ENCODE peak calls at places on chromosomes 4 and X, in eight cellular contexts. M is activated T-cell treated with anti-CD3 and anti-CD28 coated beads for 1 hour; G is NCI-H69; X is endothelial cell; H is activated naive CD8-positive, alpha-beta T cell treated with anti-CD3 and anti-CD28 coated beads, Interleukin-2, amount 10 ng/mL, durations not matched to agents 7 days and 5 days; E is iPS-NIHi11; Y is COR-L47; U is T-cell. J is an unnamed sample.

GRCh38 chr4:68180858-68181531 is 51.3 kb upstream of the TMPRSS11F start:
- DNase-seq in M (no peak), G (no peak), X (no peak), H (no peak), E (no peak), Y (no peak), U (no peak), J (no peak)

GRCh38 chr4:2935762-2936743 is 27.2 kb downstream of the NOP14 start:
- DNase-seq in M (no peak), G (no peak), X (no peak), H (peak), E (no peak), Y (no peak), U (peak), J (peak)

GRCh38 chr4:1752284-1753041 is 31.1 kb downstream of the TACC3 start:
- DNase-seq in M (no peak), G (peak), X (no peak), H (peak), E (no peak), Y (no peak), U (no peak), J (peak)

GRCh38 chr4:5019796-5020195 is 538 bp upstream of the CYTL1 start:
- DNase-seq in M (no peak), G (no peak), X (no peak), H (no peak), E (no peak), Y (no peak), U (no peak), J (no peak)

GRCh38 chrX:129728061-129728460 is 10.7 kb upstream of the XPNPEP2 start:
- DNase-seq in M (no peak), G (no peak), X (no peak), H (no peak), E (no peak), Y (no peak), U (no peak), J (no peak)

GRCh38 chr4:176064539-176064938 is 1.1 kb upstream of the WDR17 start:
- DNase-seq in M (no peak), G (no peak), X (no peak), H (no peak), E (no peak), Y (no peak), U (no peak), J (no peak)

GRCh38 chr4:138910201-138910913 is 105.2 kb upstream of the NOCT start:
- DNase-seq in M (no peak), G (peak), X (no peak), H (no peak), E (no peak), Y (peak), U (no peak), J (no peak)

GRCh38 chr4:123819362-123820035 is 422.9 kb downstream of the SPRY1 start:
- DNase-seq in M (no peak), G (no peak), X (no peak), H (no peak), E (no peak), Y (no peak), U (no peak), J (no peak)

GRCh38 chrX:77436682-77437081 is 10.5 kb upstream of the FGF16 start:
- DNase-seq in M (no peak), G (no peak), X (no peak), H (no peak), E (no peak), Y (no peak), U (no peak), J (no peak)

GRCh38 chr4:10403633-10404445 is 53.4 kb downstream of the ZNF518B start:
- DNase-seq in M (no peak), G (peak), X (peak), H (no peak), E (peak), Y (peak), U (no peak), J (peak)

GRCh38 chr4:44671636-44672035 is 6.6 kb upstream of the GUF1 start:
- DNase-seq in M (no peak), G (peak), X (no peak), H (no peak), E (no peak), Y (no peak), U (no peak), J (no peak)

GRCh38 chr4:158347596-158347995 is 137.3 kb downstream of the TMEM144 start:
- DNase-seq in M (no peak), G (no peak), X (no peak), H (no peak), E (no peak), Y (no peak), U (no peak), J (no peak)

GRCh38 chr4:5424211-5424610 is 284.1 kb downstream of the EVC2 start:
- DNase-seq in M (no peak), G (no peak), X (no peak), H (no peak), E (no peak), Y (no peak), U (no peak), J (no peak)

GRCh38 chr4:23835814-23836478 is 53.9 kb downstream of the PPARGC1A start:
- DNase-seq in M (no peak), G (peak), X (no peak), H (no peak), E (no peak), Y (peak), U (no peak), J (no peak)

GRCh38 chrX:143536176-143536575 is 18.9 kb upstream of the SPANXN3 start:
- DNase-seq in M (no peak), G (peak), X (no peak), H (no peak), E (no peak), Y (peak), U (no peak), J (no peak)

GRCh38 chrX:31213941-31214340 is 142.1 kb upstream of the FTHL17 start:
- DNase-seq in M (no peak), G (peak), X (peak), H (no peak), E (peak), Y (no peak), U (no peak), J (no peak)

GRCh38 chr4:110735691-110736090 is 112.8 kb upstream of the PITX2 start:
- DNase-seq in M (no peak), G (peak), X (no peak), H (no peak), E (no peak), Y (no peak), U (no peak), J (no peak)

GRCh38 chr4:66575024-66575696 is 904.9 kb upstream of the EPHA5 start:
- DNase-seq in M (no peak), G (peak), X (no peak), H (no peak), E (no peak), Y (no peak), U (no peak), J (no peak)

GRCh38 chr4:3241905-3242304 is 7.1 kb upstream of the MSANTD1 start:
- DNase-seq in M (no peak), G (no peak), X (no peak), H (no peak), E (no peak), Y (no peak), U (no peak), J (no peak)

GRCh38 chr4:52015366-52015765 is 4.8 kb downstream of the LRRC66 start:
- DNase-seq in M (no peak), G (peak), X (no peak), H (no peak), E (peak), Y (no peak), U (no peak), J (no peak)

GRCh38 chrX:31130457-31131215 is 58.8 kb upstream of the FTHL17 start:
- DNase-seq in M (no peak), G (no peak), X (no peak), H (no peak), E (no peak), Y (no peak), U (no peak), J (no peak)

GRCh38 chr4:85964298-85964697 is 395.6 kb downstream of the MAPK10 start:
- DNase-seq in M (no peak), G (peak), X (no peak), H (no peak), E (peak), Y (peak), U (no peak), J (no peak)

GRCh38 chr4:88443486-88443885 is 13.4 kb upstream of the HERC5 start:
- DNase-seq in M (no peak), G (no peak), X (no peak), H (no peak), E (peak), Y (no peak), U (no peak), J (no peak)

GRCh38 chrX:51641421-51642021 is 22.8 kb upstream of the CENPVL3 start:
- DNase-seq in M (no peak), G (peak), X (peak), H (no peak), E (peak), Y (peak), U (no peak), J (no peak)

GRCh38 chr4:8427761-8428287 is 12.7 kb downstream of the ACOX3 start:
- DNase-seq in M (no peak), G (peak), X (no peak), H (no peak), E (peak), Y (no peak), U (no peak), J (no peak)

GRCh38 chr4:98542011-98542410 is 116.4 kb downstream of the TSPAN5 start:
- DNase-seq in M (no peak), G (peak), X (no peak), H (no peak), E (no peak), Y (no peak), U (no peak), J (no peak)

GRCh38 chr4:109213056-109213455 is 89.4 kb downstream of the COL25A1 start:
- DNase-seq in M (no peak), G (no peak), X (no peak), H (no peak), E (no peak), Y (no peak), U (no peak), J (no peak)

GRCh38 chrX:48083212-48083611 is 11.8 kb upstream of the ZNF630 start:
- DNase-seq in M (peak), G (peak), X (peak), H (peak), E (peak), Y (no peak), U (peak), J (peak)

GRCh38 chr4:56220261-56220660 is 167.0 kb downstream of the AASDH start:
- DNase-seq in M (no peak), G (peak), X (no peak), H (no peak), E (no peak), Y (no peak), U (no peak), J (no peak)

GRCh38 chr4:74033721-74034120 is 4.8 kb downstream of the CXCL3 start:
- DNase-seq in M (no peak), G (no peak), X (no peak), H (no peak), E (no peak), Y (no peak), U (no peak), J (no peak)

GRCh38 chrX:153414838-153415552 is 3.7 kb downstream of the ZFP92 start:
- DNase-seq in M (no peak), G (no peak), X (no peak), H (no peak), E (no peak), Y (no peak), U (no peak), J (no peak)

GRCh38 chr4:69894221-69894620 is 34.3 kb upstream of the SULT1E1 start:
- DNase-seq in M (no peak), G (no peak), X (no peak), H (no peak), E (no peak), Y (no peak), U (no peak), J (no peak)

GRCh38 chr4:22720091-22720490 is 27.4 kb downstream of the GBA3 start:
- DNase-seq in M (no peak), G (no peak), X (no peak), H (no peak), E (no peak), Y (no peak), U (no peak), J (no peak)

GRCh38 chr4:138910914-138911336 is 104.7 kb upstream of the NOCT start:
- DNase-seq in M (no peak), G (peak), X (peak), H (no peak), E (peak), Y (peak), U (no peak), J (no peak)

GRCh38 chr4:8330821-8331566 is 61.4 kb downstream of the HTRA3 start:
- DNase-seq in M (no peak), G (no peak), X (no peak), H (no peak), E (no peak), Y (no peak), U (no peak), J (no peak)

GRCh38 chr4:181008164-181008563 is 1235.0 kb upstream of the TENM3 start:
- DNase-seq in M (no peak), G (no peak), X (no peak), H (no peak), E (no peak), Y (no peak), U (no peak), J (no peak)

GRCh38 chr4:170599894-170600293 is 510.1 kb upstream of the AADAT start:
- DNase-seq in M (no peak), G (no peak), X (no peak), H (no peak), E (no peak), Y (no peak), U (no peak), J (no peak)

GRCh38 chr4:184282895-184283654 is 65.4 kb upstream of the ENPP6 start:
- DNase-seq in M (no peak), G (no peak), X (no peak), H (no peak), E (no peak), Y (no peak), U (no peak), J (peak)